ENCODE peak calls at places on chromosomes 16 and 17, in four cellular contexts. H is cardiac muscle cell, M is Peyer's patch, Z is DND-41. T is an unnamed sample. For H3K4me1, the result is how much of the 10 kb centered on the place peaks cover.

GRCh38 chr17:9472541-9472940 is 103.1 kb downstream of the STX8 start:
- DNase-seq in H (peak), M (no peak), Z (no peak), T (no peak)

GRCh38 chr17:4161179-4161559 is 18.2 kb downstream of the CYB5D2 start:
- DNase-seq in H (peak), M (no peak), Z (no peak), T (no peak)

GRCh38 chr16:66918803-66919568 is at the start of gene CDH16:
- DNase-seq in H (no peak), M (no peak), Z (no peak), T (no peak)

GRCh38 chr17:29572691-29573557 is 4.4 kb downstream of the TP53I13 start:
- DNase-seq in H (peak), M (peak), Z (no peak), T (peak)

GRCh38 chr16:15658149-15658548 is 8.1 kb downstream of the NDE1 start:
- DNase-seq in H (no peak), M (no peak), Z (no peak), T (no peak)

GRCh38 chr16:88853336-88853941 is 3.3 kb downstream of the GALNS start:
- DNase-seq in H (no peak), M (no peak), Z (no peak), T (no peak)

GRCh38 chr16:53769185-53769584 is 65.2 kb downstream of the FTO start:
- DNase-seq in H (no peak), M (no peak), Z (no peak), T (no peak)

GRCh38 chr16:17177242-17177967 is 293.4 kb downstream of the XYLT1 start:
- DNase-seq in H (no peak), M (no peak), Z (no peak), T (no peak)

GRCh38 chr16:67441289-67441753 is 10.4 kb downstream of the HSD11B2 start:
- DNase-seq in H (no peak), M (peak), Z (no peak), T (no peak)

GRCh38 chr16:2486645-2487516 is 12.0 kb downstream of the TBC1D24 start:
- DNase-seq in H (no peak), M (peak), Z (no peak), T (peak)

GRCh38 chr17:76079577-76080206 is 710 bp downstream of the ZACN start:
- DNase-seq in H (no peak), M (no peak), Z (no peak), T (no peak)

GRCh38 chr16:2985893-2986355 is 5.7 kb upstream of the PKMYT1 start:
- DNase-seq in H (no peak), M (no peak), Z (no peak), T (no peak)

GRCh38 chr16:25264599-25264998 is 7.0 kb upstream of the ZKSCAN2 start:
- DNase-seq in H (peak), M (no peak), Z (peak), T (no peak)

GRCh38 chr17:78559749-78560368 is 17.3 kb downstream of the DNAH17 start:
- DNase-seq in H (no peak), M (no peak), Z (no peak), T (no peak)

GRCh38 chr16:4987580-4988374 is 29.6 kb downstream of the SEC14L5 start:
- DNase-seq in H (no peak), M (peak), Z (no peak), T (no peak)

GRCh38 chr16:4385066-4385788 is 13.6 kb downstream of the VASN start:
- DNase-seq in H (no peak), M (no peak), Z (no peak), T (no peak)

GRCh38 chr16:15726715-15727114 is 76.7 kb downstream of the NDE1 start:
- DNase-seq in H (no peak), M (peak), Z (no peak), T (no peak)

GRCh38 chr17:2028234-2028614 is 1.7 kb upstream of the DPH1 start:
- DNase-seq in H (no peak), M (no peak), Z (no peak), T (no peak)

GRCh38 chr16:55359946-55360345 is 35.9 kb downstream of the IRX6 start:
- DNase-seq in H (no peak), M (no peak), Z (no peak), T (no peak)

GRCh38 chr16:240559-240958 is 5.9 kb downstream of the FAM234A start:
- DNase-seq in H (no peak), M (peak), Z (no peak), T (no peak)

GRCh38 chr16:685967-686366 is 1.8 kb upstream of the JMJD8 start:
- DNase-seq in H (peak), M (peak), Z (no peak), T (no peak)

GRCh38 chr16:81523387-81524115 is 78.9 kb downstream of the CMIP start:
- DNase-seq in H (peak), M (no peak), Z (no peak), T (no peak)

GRCh38 chr17:54924405-54924804 is 23.8 kb downstream of the TOM1L1 start:
- DNase-seq in H (no peak), M (no peak), Z (no peak), T (no peak)

GRCh38 chr17:58831780-58832179 is 76.1 kb downstream of the PPM1E start:
- DNase-seq in H (no peak), M (no peak), Z (no peak), T (no peak)

GRCh38 chr17:64028874-64029464 is 8.5 kb upstream of the ICAM2 start:
- DNase-seq in H (peak), M (no peak), Z (peak), T (peak)

GRCh38 chr17:51860934-51861561 is 297.5 kb downstream of the CA10 start:
- DNase-seq in H (peak), M (no peak), Z (peak), T (no peak)

GRCh38 chr16:25187491-25187795 is 29.3 kb upstream of the AQP8 start:
- DNase-seq in H (no peak), M (no peak), Z (no peak), T (no peak)

GRCh38 chr17:68398731-68399637 is 58.3 kb downstream of the WIPI1 start:
- DNase-seq in H (peak), M (no peak), Z (peak), T (no peak)

GRCh38 chr17:76511562-76512365 is 10.5 kb upstream of the RHBDF2 start:
- DNase-seq in H (peak), M (no peak), Z (no peak), T (no peak)

GRCh38 chr17:70405492-70406220 is 236.3 kb downstream of the KCNJ2 start:
- DNase-seq in H (peak), M (no peak), Z (no peak), T (no peak)

GRCh38 chr17:64736804-64737492 is 74.8 kb upstream of the SMURF2 start:
- DNase-seq in H (peak), M (peak), Z (peak), T (peak)

GRCh38 chr16:70701998-70702397 is 16.1 kb upstream of the MTSS2 start:
- DNase-seq in H (no peak), M (no peak), Z (no peak), T (no peak)

GRCh38 chr17:49910094-49910857 is 58.7 kb upstream of the DLX4 start:
- DNase-seq in H (no peak), M (no peak), Z (no peak), T (no peak)

GRCh38 chr16:88914750-88915368 is 48.4 kb upstream of the PABPN1L start:
- DNase-seq in H (peak), M (no peak), Z (no peak), T (no peak)

GRCh38 chr17:35890774-35891155 is 10.6 kb upstream of the CCL5 start:
- DNase-seq in H (no peak), M (no peak), Z (peak), T (no peak)

GRCh38 chr17:4901648-4902344 is 1.1 kb downstream of the CHRNE start:
- DNase-seq in H (no peak), M (no peak), Z (no peak), T (no peak)

GRCh38 chr17:12667299-12667958 is 1.7 kb downstream of the MYOCD start:
- DNase-seq in H (peak), M (no peak), Z (no peak), T (no peak)

GRCh38 chr17:43416998-43417891 is 18.5 kb downstream of the ARL4D start:
- DNase-seq in H (peak), M (peak), Z (no peak), T (no peak)

GRCh38 chr17:73228748-73229236 is 32.9 kb downstream of the CPSF4L start:
- DNase-seq in H (peak), M (peak), Z (no peak), T (no peak)

GRCh38 chr17:73226556-73227172 is 33.8 kb downstream of the COG1 start:
- DNase-seq in H (peak), M (no peak), Z (no peak), T (no peak)

GRCh38 chr17:73230088-73230487 is 31.6 kb downstream of the CPSF4L start:
- DNase-seq in H (no peak), M (no peak), Z (no peak), T (no peak)

GRCh38 chr17:73227379-73227778 is 34.3 kb downstream of the CPSF4L start:
- DNase-seq in H (no peak), M (no peak), Z (no peak), T (no peak)

DNA sequence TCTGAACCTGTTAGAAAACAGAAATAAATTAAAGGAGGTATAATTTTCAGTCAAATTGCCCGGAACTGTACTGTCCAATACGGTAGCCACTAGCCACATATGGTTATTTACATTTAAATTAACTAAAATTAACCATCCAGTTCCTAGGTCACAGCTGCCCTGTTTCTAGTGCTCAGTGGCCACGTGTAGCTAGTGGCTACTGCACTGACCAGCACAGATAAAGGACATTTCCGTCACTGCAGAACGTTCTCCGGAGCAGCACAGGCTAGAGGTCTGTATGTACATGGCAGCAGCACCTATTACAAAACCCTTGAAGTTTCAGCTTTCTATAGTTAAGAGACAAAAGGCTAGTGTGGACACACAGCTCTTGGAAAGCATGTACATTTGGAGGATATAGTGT is 33.7 kb downstream of the CPSF4L start:
- DNase-seq in H (no peak), M (no peak), Z (no peak), T (no peak)
- H3K4me1 ChIP-seq in H (under half), M (under half), Z (under half), T (under half)

DNA sequence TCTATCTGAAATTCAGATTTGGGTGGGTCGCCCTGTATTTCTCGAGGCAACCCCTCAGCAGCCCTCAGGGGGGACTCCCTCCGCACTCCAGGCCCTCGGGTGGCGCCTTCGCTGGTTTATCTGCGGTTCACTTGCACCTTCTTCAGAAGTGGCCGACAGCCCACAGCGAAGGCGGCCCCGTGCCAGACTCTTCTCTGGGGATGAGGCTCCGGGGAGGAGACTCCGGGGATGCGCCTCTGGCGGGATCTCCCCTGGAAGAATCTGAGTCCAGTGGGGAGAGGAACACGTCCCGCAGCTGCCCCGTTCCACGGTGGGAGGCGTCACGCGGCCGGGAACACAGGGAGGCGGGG is 63.9 kb upstream of the DNAJA2 start:
- DNase-seq in H (peak), M (no peak), Z (peak), T (no peak)
- H3K4me3 ChIP-seq in H (peak), M (peak), Z (peak), T (peak)

DNA sequence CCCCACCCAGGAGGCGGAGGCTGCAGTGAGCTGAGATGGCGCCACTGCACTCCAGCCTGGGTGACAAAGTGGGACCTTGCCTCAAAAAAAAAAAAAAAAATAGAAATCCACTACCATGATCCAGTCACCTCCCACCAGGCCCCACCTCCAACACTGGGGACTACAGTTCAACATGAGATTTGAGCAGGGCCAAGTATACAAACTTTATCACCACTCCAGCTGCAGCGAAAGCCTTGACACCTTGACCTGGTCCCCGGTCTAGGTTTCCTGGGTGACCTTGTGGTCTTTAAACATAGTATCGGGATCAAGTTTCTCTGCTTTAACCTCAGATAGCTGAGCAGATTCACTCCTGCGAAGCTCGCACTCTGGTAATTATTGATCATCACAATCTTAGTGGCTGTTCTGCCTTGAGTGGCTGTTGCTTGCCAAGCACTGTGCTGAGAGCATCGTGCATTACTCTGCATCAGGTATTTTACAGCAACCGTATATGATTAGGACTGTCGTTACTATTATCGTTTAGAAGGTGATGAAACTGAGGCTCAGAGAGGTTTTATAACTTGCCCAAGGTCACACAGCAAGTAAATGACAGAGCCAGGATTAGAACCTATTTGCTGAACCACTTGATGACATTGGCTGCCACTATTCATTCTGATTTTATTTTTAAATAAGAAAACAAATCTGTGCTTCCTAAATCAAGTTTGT is 50.3 kb upstream of the MEAK7 start:
- DNase-seq in H (no peak), M (no peak), Z (no peak), T (no peak)
- H3K4me1 ChIP-seq in H (under half), M (under half), Z (under half), T (under half)

DNA sequence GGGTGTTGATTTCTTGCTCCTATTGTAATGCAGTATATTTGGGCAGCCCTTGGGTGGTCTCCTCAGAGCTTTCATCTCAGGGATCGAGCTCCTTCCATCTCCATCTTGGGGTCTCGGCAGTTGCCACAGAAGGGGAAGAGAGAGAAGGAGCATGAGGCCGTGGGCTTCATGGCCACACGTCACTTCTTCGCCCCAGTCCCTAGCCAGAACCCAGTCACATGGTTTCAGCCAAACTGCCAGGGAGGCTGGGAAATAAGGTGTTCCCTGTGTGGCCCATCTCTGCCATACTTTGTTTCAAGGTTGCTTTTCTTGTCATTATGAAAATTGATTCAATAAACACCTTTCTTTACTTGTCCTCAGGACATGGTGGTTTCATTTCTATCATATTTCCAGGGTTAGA is 68.4 kb upstream of the NKD1 start:
- DNase-seq in H (no peak), M (no peak), Z (no peak), T (no peak)
- H3K4me3 ChIP-seq in H (no peak), M (no peak), Z (no peak), T (no peak)

GRCh38 chr17:866568-867087 is 84.5 kb downstream of the MRM3 start:
- DNase-seq in H (no peak), M (no peak), Z (no peak), T (no peak)
- H3K4me1 ChIP-seq in H (under half), M (under half), Z (under half), T (under half)

DNA sequence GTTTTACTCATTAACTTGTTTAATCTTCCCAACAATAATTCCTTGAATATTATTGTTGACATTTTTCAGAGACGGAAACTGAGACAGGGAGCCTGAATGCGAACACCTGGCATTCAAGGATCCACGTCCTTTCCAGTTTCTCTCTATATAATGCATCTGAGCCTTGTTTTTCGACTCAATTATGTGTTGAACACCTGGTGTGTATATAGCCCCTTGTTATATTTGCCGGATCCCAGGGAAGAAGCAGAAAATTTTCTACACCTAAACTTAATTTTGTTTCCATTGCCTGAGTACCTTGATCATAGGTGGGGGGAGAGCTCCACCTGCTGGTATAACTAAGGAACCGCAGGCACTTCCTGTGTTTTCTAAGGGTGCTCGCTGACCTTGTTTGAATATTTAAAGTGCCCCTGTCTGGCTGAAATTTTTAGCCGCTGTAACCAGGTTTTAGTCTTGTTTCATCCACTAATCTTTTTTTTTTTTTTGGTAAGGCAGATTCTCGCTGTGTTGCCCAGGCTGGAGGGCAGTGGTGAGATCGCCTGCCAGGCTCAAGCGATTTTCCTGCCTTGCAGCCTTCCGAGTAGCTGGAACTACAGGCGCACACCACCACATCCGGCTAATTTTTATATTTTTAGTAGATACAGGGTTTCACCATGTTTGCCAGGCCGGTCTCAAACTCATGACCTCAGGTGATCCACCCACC is 6.6 kb upstream of the NUBP1 start:
- DNase-seq in H (peak), M (no peak), Z (peak), T (peak)
- H3K4me3 ChIP-seq in H (no peak), M (peak), Z (no peak), T (peak)

GRCh38 chr17:15941781-15942180 is 3.1 kb upstream of the ADORA2B start:
- DNase-seq in H (no peak), M (peak), Z (no peak), T (no peak)
- H3K4me1 ChIP-seq in H (under half), M (under half), Z (under half), T (under half)

DNA sequence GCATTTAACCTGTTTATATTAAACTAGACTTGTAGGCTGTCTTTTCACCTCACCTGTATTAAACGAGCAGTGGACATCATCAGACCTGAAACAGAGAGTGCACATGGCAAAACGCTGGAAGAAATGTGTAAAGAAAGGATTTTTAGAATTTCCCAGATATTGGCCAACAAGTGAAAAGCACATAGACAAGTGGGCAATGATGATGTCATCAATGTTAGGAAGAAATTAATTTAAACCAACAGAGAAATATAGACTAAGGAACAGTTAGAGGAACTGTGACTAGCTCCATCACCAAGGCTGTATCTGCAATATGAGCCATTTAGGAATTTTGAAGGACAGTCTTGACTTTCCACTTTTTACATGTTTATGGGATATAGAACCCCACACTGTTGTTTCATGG is 67.1 kb upstream of the SLC12A3 start:
- DNase-seq in H (no peak), M (no peak), Z (no peak), T (no peak)
- H3K4me3 ChIP-seq in H (no peak), M (no peak), Z (no peak), T (no peak)